ENCODE peak calls at places on chromosomes 2 and 18, in four cellular contexts. H is fibroblast of lung, T is OCI-LY7, M is HCT116. R is an unnamed sample.

GRCh38 chr18:8858888-8859511 is 153.6 kb downstream of the MTCL1 start:
- DNase-seq in H (peak), T (no peak), M (no peak), R (peak)

GRCh38 chr2:24818721-24819167 is 25.5 kb downstream of the CENPO start:
- DNase-seq in H (peak), T (no peak), M (no peak), R (no peak)

GRCh38 chr2:216951166-216951565 is 91.3 kb upstream of the TNP1 start:
- DNase-seq in H (no peak), T (no peak), M (no peak), R (no peak)

GRCh38 chr18:9734189-9734588 is 26.1 kb downstream of the RAB31 start:
- DNase-seq in H (no peak), T (no peak), M (no peak), R (no peak)

GRCh38 chr2:46569061-46569560 is 89.7 kb downstream of the TMEM247 start:
- DNase-seq in H (peak), T (peak), M (no peak), R (no peak)

GRCh38 chr18:44729631-44730101 is 49.0 kb downstream of the SETBP1 start:
- DNase-seq in H (peak), T (no peak), M (no peak), R (peak)

GRCh38 chr2:42074661-42075060 is 26.8 kb downstream of the PKDCC start:
- DNase-seq in H (no peak), T (no peak), M (no peak), R (no peak)

GRCh38 chr2:1010373-1011017 is 59.8 kb downstream of the SNTG2 start:
- DNase-seq in H (no peak), T (no peak), M (no peak), R (no peak)

GRCh38 chr2:226012116-226012515 is 612.6 kb downstream of the NYAP2 start:
- DNase-seq in H (no peak), T (no peak), M (no peak), R (no peak)

GRCh38 chr2:238644095-238645081 is 203.5 kb upstream of the TWIST2 start:
- DNase-seq in H (peak), T (no peak), M (peak), R (no peak)

GRCh38 chr2:216546646-216547403 is 48.2 kb downstream of the RPL37A start:
- DNase-seq in H (no peak), T (no peak), M (no peak), R (no peak)

GRCh38 chr2:146413086-146413610 is 1431.7 kb upstream of the ACVR2A start:
- DNase-seq in H (no peak), T (no peak), M (no peak), R (no peak)

GRCh38 chr2:120762341-120763061 is 26.8 kb downstream of the GLI2 start:
- DNase-seq in H (no peak), T (no peak), M (no peak), R (no peak)

GRCh38 chr18:7778181-7778580 is 211.1 kb downstream of the PTPRM start:
- DNase-seq in H (peak), T (no peak), M (no peak), R (no peak)

GRCh38 chr2:210541280-210541902 is 15.0 kb upstream of the CPS1 start:
- DNase-seq in H (peak), T (no peak), M (no peak), R (no peak)

GRCh38 chr2:207037813-207038212 is 98.5 kb downstream of the CPO start:
- DNase-seq in H (peak), T (no peak), M (no peak), R (no peak)

GRCh38 chr2:111022630-111023029 is 98.1 kb upstream of the BCL2L11 start:
- DNase-seq in H (no peak), T (no peak), M (no peak), R (no peak)

GRCh38 chr2:18273205-18273604 is 287.2 kb downstream of the RDH14 start:
- DNase-seq in H (no peak), T (no peak), M (no peak), R (no peak)

GRCh38 chr2:20401495-20401855 is 45.4 kb upstream of the RHOB start:
- DNase-seq in H (no peak), T (no peak), M (no peak), R (no peak)

GRCh38 chr2:119464977-119465376 is 33.3 kb downstream of the TMEM37 start:
- DNase-seq in H (no peak), T (no peak), M (no peak), R (no peak)

GRCh38 chr2:65416945-65417344 is 15.5 kb downstream of the SPRED2 start:
- DNase-seq in H (no peak), T (peak), M (no peak), R (no peak)

GRCh38 chr2:74325815-74326214 is 17.4 kb downstream of the SLC4A5 start:
- DNase-seq in H (no peak), T (no peak), M (no peak), R (no peak)

GRCh38 chr2:241036964-241037421 is 38.6 kb downstream of the SNED1 start:
- DNase-seq in H (no peak), T (no peak), M (no peak), R (no peak)

GRCh38 chr18:45415614-45416013 is 199.7 kb upstream of the SLC14A2 start:
- DNase-seq in H (no peak), T (no peak), M (no peak), R (no peak)

GRCh38 chr2:125386074-125386473 is 1269.9 kb upstream of the GYPC start:
- DNase-seq in H (no peak), T (no peak), M (no peak), R (no peak)

GRCh38 chr18:72427721-72428120 is 116.4 kb downstream of the CBLN2 start:
- DNase-seq in H (no peak), T (no peak), M (no peak), R (no peak)

GRCh38 chr2:233857511-233858118 is 3.3 kb upstream of the HJURP start:
- DNase-seq in H (no peak), T (peak), M (no peak), R (no peak)

GRCh38 chr18:33821503-33821902 is 243.5 kb downstream of the ASXL3 start:
- DNase-seq in H (peak), T (no peak), M (no peak), R (no peak)

GRCh38 chr2:37566517-37566961 is 104.9 kb downstream of the CDC42EP3 start:
- DNase-seq in H (peak), T (no peak), M (no peak), R (no peak)

GRCh38 chr2:39696072-39696471 is 30.4 kb downstream of the TMEM178A start:
- DNase-seq in H (peak), T (no peak), M (no peak), R (peak)

GRCh38 chr2:157897106-157897971 is 21.2 kb upstream of the ACVR1 start:
- DNase-seq in H (no peak), T (peak), M (no peak), R (no peak)

GRCh38 chr2:53512071-53512841 is 255.3 kb upstream of the CHAC2 start:
- DNase-seq in H (peak), T (no peak), M (no peak), R (peak)

GRCh38 chr2:60826126-60826525 is 55.2 kb upstream of the REL start:
- DNase-seq in H (no peak), T (no peak), M (no peak), R (no peak)

GRCh38 chr2:64865073-64865830 is 123.9 kb upstream of the SLC1A4 start:
- DNase-seq in H (peak), T (peak), M (no peak), R (peak)

GRCh38 chr2:120660056-120660694 is 75.5 kb upstream of the GLI2 start:
- DNase-seq in H (no peak), T (no peak), M (no peak), R (no peak)

GRCh38 chr2:26812731-26813130 is 26.9 kb downstream of the CENPA start:
- DNase-seq in H (no peak), T (no peak), M (no peak), R (no peak)

DNA sequence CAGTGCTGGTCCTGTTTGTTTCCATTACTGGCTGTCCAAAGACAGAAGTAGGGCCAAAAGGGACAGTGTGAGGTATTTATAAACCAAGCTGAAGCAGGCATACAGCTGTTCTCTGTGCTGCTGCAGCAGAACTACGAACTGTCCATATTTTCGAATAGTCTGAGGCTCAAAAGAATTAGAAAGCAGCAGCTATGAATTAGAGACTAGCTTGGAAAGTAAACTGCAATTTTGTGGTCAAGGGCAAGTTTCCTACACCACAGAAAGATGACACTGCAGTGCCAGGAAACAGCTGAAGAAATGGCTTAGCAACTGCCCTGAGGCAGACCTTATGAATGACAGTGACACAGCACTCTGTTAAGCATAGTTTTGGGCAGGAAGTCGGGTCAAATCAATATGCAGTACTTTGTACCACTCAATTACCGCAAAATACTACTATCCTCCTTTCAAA is 125.3 kb downstream of the TMEM131 start:
- DNase-seq in H (peak), T (peak), M (peak), R (peak)
- H3K27ac ChIP-seq in H (peak), T (no peak), M (peak), R (peak)

DNA sequence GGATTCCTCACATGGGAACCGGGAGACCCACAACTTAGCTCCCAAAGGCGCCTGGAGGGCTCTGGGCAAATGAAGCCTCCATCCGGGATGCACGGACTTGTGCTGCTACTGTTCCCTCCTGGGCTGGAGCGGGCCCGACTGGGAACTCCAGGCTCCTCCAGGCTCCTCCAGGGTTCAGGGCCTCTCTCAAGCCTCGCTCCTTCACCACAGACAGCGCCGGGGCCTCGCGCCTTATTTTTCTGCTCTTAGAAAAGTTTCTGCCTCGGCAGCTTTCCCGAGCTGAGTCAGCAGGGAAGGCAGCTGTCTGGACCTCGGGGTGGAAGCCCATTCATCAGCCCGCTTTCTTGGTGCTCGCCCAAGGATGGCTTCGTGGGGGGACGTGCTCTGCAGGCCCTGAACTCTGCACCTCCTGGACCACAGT is 13.0 kb upstream of the TEX51 start:
- DNase-seq in H (peak), T (no peak), M (no peak), R (no peak)
- H3K4me3 ChIP-seq in H (no peak), T (no peak), M (no peak), R (no peak)

DNA sequence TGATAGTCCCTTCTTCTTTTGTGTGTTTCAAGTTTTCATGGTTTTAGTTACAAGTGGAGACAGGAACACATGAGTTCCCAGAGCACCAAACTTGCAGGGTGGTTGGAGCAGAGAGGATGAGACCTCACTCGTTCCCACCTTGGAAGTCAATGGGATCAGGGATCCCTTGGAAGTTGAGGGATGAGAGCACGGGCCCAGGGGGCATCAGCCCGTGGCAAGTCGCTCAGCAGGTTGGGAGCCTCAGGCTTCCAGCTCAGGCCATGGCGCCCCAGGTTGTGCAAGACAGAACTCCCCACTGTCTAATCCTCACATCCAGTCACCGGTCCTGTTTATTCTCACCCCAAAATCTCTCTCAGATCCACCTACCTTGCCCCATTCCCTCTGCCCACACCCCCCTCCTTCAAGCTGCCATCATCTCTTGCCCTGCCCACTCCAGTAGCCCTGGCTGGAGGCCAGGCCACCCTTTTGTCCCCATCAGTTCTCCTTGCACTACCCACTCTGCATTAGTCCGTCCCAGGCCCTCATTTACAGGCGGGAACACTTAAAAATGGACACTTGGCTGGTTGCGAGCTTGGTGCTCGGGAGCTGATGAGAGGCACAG is 37.6 kb upstream of the FOSL2 start:
- DNase-seq in H (no peak), T (no peak), M (no peak), R (no peak)
- H3K27ac ChIP-seq in H (no peak), T (no peak), M (no peak), R (peak)

GRCh38 chr2:21427606-21428005 is 303.8 kb downstream of the TDRD15 start:
- DNase-seq in H (no peak), T (peak), M (no peak), R (no peak)
- H3K4me3 ChIP-seq in H (no peak), T (no peak), M (no peak), R (no peak)

DNA sequence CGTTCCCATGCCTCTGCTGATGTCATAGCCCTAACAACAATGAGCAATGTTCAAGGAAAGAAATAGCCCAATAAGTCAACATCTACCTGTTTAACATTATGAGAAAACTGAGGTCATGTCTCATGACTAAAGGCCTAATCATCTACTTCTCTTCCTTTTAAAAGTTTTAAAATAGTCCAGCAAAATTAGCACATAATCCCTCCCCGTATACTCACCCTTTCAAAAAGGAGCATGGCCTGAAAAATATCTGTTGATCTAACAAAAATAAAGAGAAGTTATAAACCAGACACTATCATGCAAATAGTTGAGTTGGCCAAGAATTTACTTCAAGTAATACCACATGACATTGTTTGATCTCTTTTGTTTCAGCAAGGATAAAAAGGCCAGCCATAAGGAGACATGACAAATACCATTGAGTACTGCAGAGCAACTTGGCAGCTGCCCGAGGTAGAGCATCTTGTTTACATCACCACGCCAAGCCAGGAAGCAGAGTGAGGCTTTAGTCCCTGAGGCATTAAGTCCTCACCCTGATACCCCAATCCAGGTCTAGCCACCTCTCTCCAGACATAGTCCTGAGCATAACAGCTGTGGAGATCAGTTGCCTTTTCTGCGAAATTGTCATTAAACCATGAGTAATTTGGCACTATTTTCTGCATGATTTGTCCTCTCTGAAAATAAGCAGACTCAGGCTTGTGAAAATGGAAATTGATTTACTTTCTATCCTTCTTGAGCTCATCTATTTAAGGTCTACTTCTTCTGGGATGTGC is 137.4 kb upstream of the ETAA1 start:
- DNase-seq in H (peak), T (no peak), M (no peak), R (peak)
- H3K27ac ChIP-seq in H (peak), T (no peak), M (no peak), R (peak)

GRCh38 chr18:24999650-25000267 is 352.2 kb downstream of the ZNF521 start:
- DNase-seq in H (no peak), T (no peak), M (no peak), R (no peak)
- H3K4me3 ChIP-seq in H (no peak), T (no peak), M (no peak), R (no peak)

DNA sequence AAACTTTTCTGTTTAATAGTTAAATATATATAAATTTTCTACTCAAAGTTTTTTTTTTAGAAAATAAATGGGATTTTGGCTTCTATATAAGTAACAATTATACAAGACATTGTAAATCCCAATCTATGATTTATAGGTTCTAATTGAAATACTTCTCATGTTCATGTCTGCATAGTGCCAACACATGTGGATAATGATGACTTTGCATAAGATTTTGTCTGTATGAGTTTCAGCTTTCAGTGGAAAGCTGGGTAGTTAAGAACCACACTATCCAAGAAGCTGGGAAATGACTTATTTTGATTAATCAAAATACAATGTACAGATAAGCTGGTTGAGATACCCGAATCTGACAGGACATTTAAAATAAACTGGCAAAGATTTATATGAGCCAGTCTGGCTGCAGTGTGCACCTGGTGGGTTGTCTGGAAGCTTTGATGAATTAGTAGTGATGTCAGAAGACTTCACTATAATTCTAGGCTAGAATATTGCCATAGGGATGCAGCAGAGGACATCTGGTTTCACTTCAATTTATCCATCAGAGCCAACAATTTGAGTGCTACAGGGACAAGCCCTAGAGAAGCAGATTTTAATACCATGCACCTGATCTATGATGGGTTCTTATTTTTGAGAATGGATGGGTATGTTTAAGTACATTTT is 45.4 kb downstream of the EML6 start:
- DNase-seq in H (no peak), T (peak), M (no peak), R (no peak)
- H3K27ac ChIP-seq in H (no peak), T (peak), M (no peak), R (no peak)

DNA sequence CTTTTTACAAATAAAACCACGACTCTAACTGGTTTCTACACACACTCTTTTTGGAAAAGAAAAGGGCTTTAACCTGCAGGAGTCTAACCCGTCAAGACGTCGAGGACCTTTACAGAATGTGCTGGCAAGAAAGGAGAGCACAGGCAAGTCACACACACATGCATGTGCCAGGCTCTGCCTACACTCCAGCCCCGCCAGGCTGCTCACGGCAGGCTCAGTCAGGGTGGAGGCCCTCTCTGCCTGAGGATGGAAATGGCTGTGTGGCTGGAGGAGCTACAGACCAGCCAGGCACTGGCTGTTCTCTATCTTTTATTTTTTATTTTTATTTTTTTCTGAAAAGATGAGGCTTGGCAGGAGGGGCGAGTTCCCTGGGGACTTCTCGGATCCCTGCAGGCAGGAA is 10.2 kb downstream of the SIX3 start:
- DNase-seq in H (no peak), T (no peak), M (no peak), R (no peak)
- H3K4me3 ChIP-seq in H (no peak), T (no peak), M (peak), R (no peak)

DNA sequence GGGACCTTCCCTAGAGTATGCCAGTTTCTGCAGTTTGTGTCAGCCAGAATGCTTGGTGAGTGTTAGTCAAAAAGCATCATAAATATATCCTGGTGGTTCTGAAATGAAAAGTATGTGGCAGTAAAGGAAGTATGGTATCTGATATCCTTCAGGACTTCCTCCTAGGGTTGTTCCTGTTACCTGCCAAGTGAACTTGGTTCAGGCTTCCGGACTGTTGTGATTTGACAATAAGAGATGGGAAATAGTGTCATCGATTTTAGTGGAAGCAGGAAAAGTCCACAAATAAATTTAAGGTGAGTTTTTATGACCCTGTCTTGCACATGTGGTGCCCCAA is 2.0 kb downstream of the TANC1 start:
- DNase-seq in H (no peak), T (no peak), M (no peak), R (no peak)
- H3K27ac ChIP-seq in H (peak), T (no peak), M (peak), R (peak)